ENCODE peak calls at places on chromosomes 13 and 19, in five cellular contexts. Y, K, U, Q and A are unnamed samples.

GRCh38 chr13:27536361-27537101 is 83.8 kb downstream of the LNX2 start:
- DNase-seq in Y (no peak), K (no peak), U (no peak), Q (no peak), A (no peak)

GRCh38 chr19:23522431-23522830 is 127.2 kb upstream of the ZNF91 start:
- DNase-seq in Y (no peak), K (no peak), U (no peak), Q (no peak), A (no peak)

GRCh38 chr13:107370036-107370785 is 802.3 kb upstream of the ARGLU1 start:
- DNase-seq in Y (no peak), K (no peak), U (no peak), Q (peak), A (no peak)

GRCh38 chr13:24381539-24382265 is 72.3 kb downstream of the C1QTNF9 start:
- DNase-seq in Y (no peak), K (no peak), U (no peak), Q (peak), A (no peak)

GRCh38 chr13:45949161-45949560 is 97.6 kb upstream of the SIAH3 start:
- DNase-seq in Y (no peak), K (no peak), U (no peak), Q (peak), A (no peak)

GRCh38 chr19:687569-688166 is 7.6 kb downstream of the PRSS57 start:
- DNase-seq in Y (no peak), K (no peak), U (no peak), Q (no peak), A (no peak)

GRCh38 chr13:29771247-29771646 is 79.2 kb downstream of the UBL3 start:
- DNase-seq in Y (no peak), K (no peak), U (no peak), Q (peak), A (no peak)

GRCh38 chr19:54325194-54325621 is 12.2 kb upstream of the LILRA5 start:
- DNase-seq in Y (peak), K (no peak), U (peak), Q (peak), A (no peak)

GRCh38 chr13:35198821-35199220 is 256.8 kb downstream of the NBEA start:
- DNase-seq in Y (peak), K (no peak), U (no peak), Q (no peak), A (no peak)

GRCh38 chr19:45446295-45446694 is 21.5 kb upstream of the FOSB start:
- DNase-seq in Y (no peak), K (no peak), U (no peak), Q (peak), A (no peak)

GRCh38 chr13:25232937-25233515 is 54.3 kb downstream of the MTMR6 start:
- DNase-seq in Y (peak), K (no peak), U (no peak), Q (peak), A (no peak)

GRCh38 chr13:107563099-107563925 is 652.0 kb downstream of the LIG4 start:
- DNase-seq in Y (peak), K (no peak), U (no peak), Q (no peak), A (no peak)

GRCh38 chr13:28140433-28141125 is 2.2 kb downstream of the PAN3 start:
- DNase-seq in Y (no peak), K (no peak), U (no peak), Q (peak), A (no peak)

GRCh38 chr13:40275636-40276035 is 390.8 kb downstream of the FOXO1 start:
- DNase-seq in Y (no peak), K (no peak), U (no peak), Q (no peak), A (no peak)

GRCh38 chr19:1768248-1768647 is 14.9 kb downstream of the ONECUT3 start:
- DNase-seq in Y (no peak), K (no peak), U (no peak), Q (no peak), A (no peak)

GRCh38 chr19:17110599-17110966 is 35.0 kb downstream of the MYO9B start:
- DNase-seq in Y (no peak), K (no peak), U (no peak), Q (no peak), A (no peak)